ENCODE peak calls at places on chromosomes 12 and 14, in four cellular contexts. T is transverse colon, M is upper lobe of right lung, Q is Panc1. S is an unnamed sample. For H3K4me1, the result is how much of the 10 kb centered on the place peaks cover.

GRCh38 chr12:1297639-1298038 is 296.7 kb downstream of the FBXL14 start:
- DNase-seq in M (no peak), Q (no peak), T (no peak), S (no peak)

GRCh38 chr12:121805171-121805687 is 1.4 kb downstream of the SETD1B start:
- DNase-seq in M (no peak), Q (no peak), T (no peak), S (no peak)

GRCh38 chr12:2198088-2198501 is 145.3 kb downstream of the CACNA1C start:
- DNase-seq in T (no peak), Q (no peak), M (no peak), S (peak)

GRCh38 chr12:120687570-120688289 is 781 bp downstream of the MLEC start:
- DNase-seq in Q (no peak), M (peak), T (peak), S (no peak)

GRCh38 chr12:65941388-65941787 is 117.1 kb downstream of the HMGA2 start:
- DNase-seq in T (no peak), Q (no peak), M (no peak), S (no peak)

GRCh38 chr12:67695974-67696373 is 47.4 kb downstream of the DYRK2 start:
- DNase-seq in M (no peak), T (no peak), Q (no peak), S (no peak)

GRCh38 chr14:55146425-55146824 is 17.4 kb downstream of the LGALS3 start:
- DNase-seq in T (no peak), M (no peak), Q (no peak), S (no peak)

GRCh38 chr14:34496679-34497513 is 34.9 kb upstream of the SPTSSA start:
- DNase-seq in Q (peak), M (no peak), T (peak), S (peak)

GRCh38 chr12:98431089-98431488 is 84.3 kb upstream of the TMPO start:
- DNase-seq in T (no peak), Q (no peak), M (no peak), S (no peak)

GRCh38 chr12:28065374-28065773 is 92.8 kb upstream of the PTHLH start:
- DNase-seq in M (no peak), T (no peak), Q (no peak), S (no peak)

GRCh38 chr12:57236925-57237652 is 7.6 kb downstream of the SHMT2 start:
- DNase-seq in Q (no peak), M (no peak), T (no peak), S (peak)

GRCh38 chr12:105240233-105240632 is 4.3 kb upstream of the APPL2 start:
- DNase-seq in T (no peak), Q (no peak), M (no peak), S (no peak)

GRCh38 chr12:111409403-111410228 is 3.9 kb downstream of the SH2B3 start:
- DNase-seq in M (peak), T (no peak), Q (no peak), S (peak)

GRCh38 chr12:49702676-49703228 is 4.5 kb downstream of the FMNL3 start:
- DNase-seq in T (no peak), Q (no peak), M (no peak), S (no peak)

GRCh38 chr14:44170099-44170498 is 337.0 kb downstream of the FSCB start:
- DNase-seq in Q (no peak), M (no peak), T (no peak), S (no peak)

GRCh38 chr12:58596381-58596780 is 323.9 kb downstream of the LRIG3 start:
- DNase-seq in Q (no peak), M (no peak), T (no peak), S (no peak)

GRCh38 chr14:99619873-99620834 is 16.1 kb upstream of the CCDC85C start:
- DNase-seq in M (no peak), T (no peak), Q (no peak), S (no peak)

GRCh38 chr12:39122562-39123204 is 217.3 kb upstream of the CPNE8 start:
- DNase-seq in M (no peak), Q (no peak), T (no peak), S (no peak)

GRCh38 chr12:41604830-41605229 is 416.7 kb downstream of the PDZRN4 start:
- DNase-seq in T (no peak), Q (no peak), M (no peak), S (no peak)

GRCh38 chr12:48924617-48925217 is 575 bp downstream of the FKBP11 start:
- DNase-seq in T (peak), Q (no peak), M (peak), S (peak)

GRCh38 chr14:50082784-50083466 is 33.4 kb downstream of the VCPKMT start:
- DNase-seq in Q (no peak), M (peak), T (peak), S (no peak)

GRCh38 chr12:106049105-106049504 is 89.6 kb downstream of the NUAK1 start:
- DNase-seq in T (no peak), Q (no peak), M (no peak), S (no peak)

GRCh38 chr12:109944561-109944960 is 44.5 kb downstream of the TCHP start:
- DNase-seq in M (no peak), T (no peak), Q (no peak), S (no peak)

GRCh38 chr12:50022903-50023302 is 2.4 kb downstream of the RACGAP1 start:
- DNase-seq in T (no peak), Q (no peak), M (no peak), S (no peak)

GRCh38 chr12:54055522-54055921 is 1.9 kb downstream of the HOXC4 start:
- DNase-seq in T (no peak), Q (no peak), M (no peak), S (no peak)

GRCh38 chr12:123713398-123714301 is 1.5 kb downstream of the ATP6V0A2 start:
- DNase-seq in M (no peak), Q (no peak), T (peak), S (no peak)

GRCh38 chr14:61406670-61407069 is 85.3 kb downstream of the PRKCH start:
- DNase-seq in M (no peak), T (no peak), Q (no peak), S (no peak)

GRCh38 chr12:24066865-24067264 is 117.4 kb upstream of the SOX5 start:
- DNase-seq in M (no peak), Q (no peak), T (no peak), S (peak)

GRCh38 chr12:51972849-51973273 is 21.4 kb downstream of the ACVR1B start:
- DNase-seq in M (peak), T (peak), Q (no peak), S (peak)

GRCh38 chr14:86626530-86626929 is 1096.6 kb downstream of the FLRT2 start:
- DNase-seq in T (no peak), M (no peak), Q (no peak), S (no peak)

GRCh38 chr12:47711448-47711847 is 5.6 kb upstream of the RPAP3 start:
- DNase-seq in Q (no peak), T (no peak), M (no peak), S (no peak)

GRCh38 chr14:68143341-68143807 is 323.8 kb downstream of the RAD51B start:
- DNase-seq in Q (no peak), T (peak), M (no peak), S (peak)

GRCh38 chr14:68145036-68145435 is 325.5 kb downstream of the RAD51B start:
- DNase-seq in M (no peak), Q (no peak), T (peak), S (no peak)

GRCh38 chr14:68141531-68142088 is 322.0 kb downstream of the RAD51B start:
- DNase-seq in M (no peak), T (no peak), Q (no peak), S (no peak)

GRCh38 chr14:68145539-68145938 is 326.0 kb downstream of the RAD51B start:
- DNase-seq in T (no peak), Q (no peak), M (no peak), S (no peak)

GRCh38 chr14:68144051-68144681 is 324.6 kb downstream of the RAD51B start:
- DNase-seq in Q (no peak), M (no peak), T (peak), S (peak)
- H3K4me1 ChIP-seq in Q (under half), M (under half), T (under half), S (under half)

GRCh38 chr12:75606921-75607320 is 95.5 kb upstream of the KRR1 start:
- DNase-seq in Q (no peak), M (no peak), T (no peak), S (no peak)

GRCh38 chr12:75613981-75614380 is 102.6 kb upstream of the KRR1 start:
- DNase-seq in Q (no peak), M (no peak), T (no peak), S (no peak)

GRCh38 chr12:75606146-75606545 is 94.7 kb upstream of the KRR1 start:
- DNase-seq in Q (no peak), M (no peak), T (no peak), S (no peak)

GRCh38 chr12:75611041-75611440 is 99.6 kb upstream of the KRR1 start:
- DNase-seq in M (no peak), T (no peak), Q (no peak), S (no peak)
- TF ChIP-seq CTCF in M (no peak), T (no peak), Q (peak), S (no peak)

GRCh38 chr14:89303452-89304435 is 113.3 kb downstream of the FOXN3 start:
- DNase-seq in Q (no peak), T (peak), M (peak), S (peak)
- H3K4me3 ChIP-seq in Q (no peak), T (no peak), M (peak), S (peak)

GRCh38 chr12:128820253-128820652 is 3.5 kb downstream of the SLC15A4 start:
- DNase-seq in T (no peak), M (no peak), Q (no peak), S (no peak)
- H3K4me1 ChIP-seq in T (under half), M (half or more), Q (under half), S (under half)

DNA sequence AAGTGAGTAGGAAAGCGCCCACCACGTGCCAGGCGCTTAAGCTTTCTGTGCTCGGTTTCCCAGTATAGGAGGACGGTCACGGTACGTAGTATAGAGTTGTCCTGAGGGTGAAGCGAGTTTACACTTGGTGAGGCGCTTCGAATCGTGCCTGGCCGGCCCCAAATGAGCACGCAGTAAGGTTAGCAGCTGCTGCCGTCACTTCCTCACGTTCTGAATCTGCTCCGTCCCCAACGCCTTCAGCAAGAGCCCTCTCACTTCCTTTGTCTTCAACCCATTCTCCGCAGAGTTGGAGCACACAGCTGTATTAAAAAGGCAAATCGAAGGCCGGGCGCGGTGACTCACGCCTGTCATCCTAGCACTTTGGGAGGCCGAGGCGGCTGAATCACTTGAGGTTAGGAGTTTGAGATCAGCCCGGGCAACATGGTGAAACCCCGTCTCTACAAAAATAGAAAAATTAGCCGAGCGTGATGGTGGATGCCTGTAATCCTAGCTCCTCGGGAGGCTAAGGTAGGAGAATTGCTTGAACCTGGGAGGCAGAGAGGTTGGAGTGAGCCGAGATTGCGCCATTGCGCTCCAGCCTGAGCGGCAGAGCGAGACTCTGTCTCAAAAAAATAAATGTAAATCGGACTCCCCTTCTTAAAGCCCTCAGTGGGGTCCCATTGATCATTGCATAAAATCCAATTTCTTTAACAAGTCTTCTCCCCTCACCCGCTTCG is 725 bp downstream of the TDP1 start:
- DNase-seq in Q (no peak), M (peak), T (peak), S (peak)
- TF ChIP-seq CTCF in Q (peak), M (no peak), T (no peak), S (no peak)

DNA sequence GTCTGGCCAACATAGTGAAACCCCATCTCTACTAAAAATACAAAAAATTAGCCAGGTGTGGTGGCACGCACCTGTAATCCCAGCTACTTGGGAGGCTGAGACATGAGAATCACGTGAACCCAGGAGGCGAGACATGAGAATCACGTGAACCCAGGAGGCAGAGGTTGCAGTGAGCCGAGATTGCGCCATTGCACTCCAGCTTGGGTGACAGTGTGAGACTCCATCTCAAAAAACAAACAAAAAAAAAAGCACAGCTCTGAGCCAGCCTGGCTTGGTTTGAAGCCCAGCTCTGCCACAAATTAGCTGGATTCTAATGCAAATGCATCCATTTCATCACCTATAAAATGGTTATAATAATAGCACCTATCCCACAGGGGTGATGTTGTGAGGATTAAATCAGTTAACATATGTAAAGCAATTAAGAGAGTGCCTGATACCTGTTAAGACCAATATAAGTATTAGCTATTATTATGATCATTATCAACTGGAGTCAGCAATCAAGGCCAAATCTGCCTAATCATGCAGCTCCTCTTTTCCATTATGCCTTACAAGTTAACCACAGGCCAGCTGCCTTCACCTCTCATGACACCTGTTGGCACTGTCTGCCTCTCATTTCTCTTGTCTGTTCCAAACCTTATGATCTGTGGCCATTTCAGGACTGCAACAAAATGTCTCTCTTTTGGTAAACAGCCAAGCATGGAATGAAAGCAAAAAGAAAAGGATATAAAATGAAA is 2.1 kb downstream of the GNPTAB start:
- DNase-seq in Q (no peak), T (no peak), M (no peak), S (no peak)
- H3K4me3 ChIP-seq in Q (no peak), T (no peak), M (peak), S (no peak)

GRCh38 chr14:91317381-91318313 is 73.1 kb upstream of the GPR68 start:
- DNase-seq in T (peak), M (peak), Q (no peak), S (peak)

GRCh38 chr14:91321131-91321530 is 76.6 kb upstream of the GPR68 start:
- DNase-seq in M (peak), T (no peak), Q (no peak), S (no peak)

GRCh38 chr14:91318911-91319310 is 74.4 kb upstream of the GPR68 start:
- DNase-seq in T (no peak), Q (no peak), M (no peak), S (no peak)

GRCh38 chr14:91322623-91323022 is 78.1 kb upstream of the GPR68 start:
- DNase-seq in M (no peak), T (no peak), Q (no peak), S (no peak)

DNA sequence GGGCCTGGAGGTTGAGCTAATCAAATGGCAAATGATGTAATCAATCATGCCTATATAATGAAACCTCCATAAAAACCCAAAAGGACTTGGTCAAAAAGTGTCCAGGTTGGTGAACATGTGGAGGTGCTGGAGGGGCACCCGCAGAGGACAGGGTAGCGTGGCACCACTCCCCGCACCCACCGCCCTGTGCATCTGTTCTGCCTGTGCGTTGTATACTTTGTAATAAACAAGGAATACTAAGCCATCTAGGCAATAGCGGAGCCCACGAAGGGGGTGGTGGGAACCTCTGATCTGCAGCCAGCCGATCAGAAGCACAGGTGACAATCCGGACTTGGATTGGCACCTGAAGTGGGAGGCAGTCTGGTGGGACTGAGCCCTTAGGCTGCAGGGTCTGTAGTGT is 75.8 kb upstream of the GPR68 start:
- DNase-seq in T (no peak), M (no peak), Q (no peak), S (no peak)
- H3K4me1 ChIP-seq in T (under half), M (half or more), Q (under half), S (under half)

GRCh38 chr12:69258655-69259054 is 19.3 kb downstream of the CPSF6 start:
- DNase-seq in Q (no peak), T (no peak), M (no peak), S (no peak)

GRCh38 chr12:69254857-69255256 is 15.5 kb downstream of the CPSF6 start:
- DNase-seq in M (no peak), T (no peak), Q (no peak), S (no peak)

GRCh38 chr12:69252033-69252432 is 12.7 kb downstream of the CPSF6 start:
- DNase-seq in T (no peak), Q (no peak), M (no peak), S (no peak)

GRCh38 chr12:69254046-69254445 is 14.7 kb downstream of the CPSF6 start:
- DNase-seq in Q (peak), T (no peak), M (no peak), S (no peak)
- TF ChIP-seq CTCF in Q (peak), T (peak), M (peak), S (peak)

GRCh38 chr12:79673334-79673733 is 17.4 kb downstream of the PAWR start:
- DNase-seq in Q (no peak), T (no peak), M (no peak), S (no peak)
- H3K4me3 ChIP-seq in Q (no peak), T (no peak), M (no peak), S (no peak)

DNA sequence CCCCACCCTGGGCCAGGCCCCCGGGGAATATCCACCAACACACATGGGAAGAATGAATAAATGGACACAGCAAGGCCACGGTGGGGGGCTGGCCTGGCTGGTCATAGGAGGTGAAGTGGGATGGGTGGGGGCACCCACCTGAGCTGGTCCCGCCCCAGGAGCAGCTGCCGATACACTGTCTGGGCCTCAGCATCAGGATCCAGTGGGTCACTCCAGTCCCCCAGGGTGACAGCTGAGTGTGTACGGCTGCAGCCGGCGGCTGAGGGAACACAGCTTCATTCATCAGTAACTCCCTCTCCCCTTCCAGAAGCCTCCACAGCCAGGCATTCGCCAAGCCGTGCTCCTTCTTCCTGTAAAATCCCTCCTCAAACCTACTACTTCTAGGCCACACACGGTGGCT is 33.8 kb downstream of the RASAL1 start:
- DNase-seq in M (no peak), T (no peak), Q (no peak), S (no peak)
- H3K4me1 ChIP-seq in M (under half), T (under half), Q (under half), S (under half)